ENCODE peak calls at places on chromosomes 13 and 19, in six cellular contexts. M, J, A, I, O and Y are unnamed samples.
A peak's percentile ranks its signal among the peaks of the same experiment; 100 is the strongest.

GRCh38 chr19:658059-658839 is 4.8 kb downstream of the RNF126 start:
- DNase-seq in M (no peak), O (no peak), A (no peak), J (no peak), I (no peak), Y (no peak)

GRCh38 chr19:37654525-37654832 is 786 bp downstream of the ZFP30 start:
- DNase-seq in M (peak; percentile 26), O (no peak), J (no peak), A (no peak), I (peak; percentile 50), Y (no peak)

GRCh38 chr19:33441277-33441699 is 67.8 kb downstream of the CEBPG start:
- DNase-seq in J (no peak), A (no peak), M (no peak), I (no peak), O (no peak), Y (no peak)

GRCh38 chr19:17026041-17026658 is 460 bp downstream of the CPAMD8 start:
- DNase-seq in O (peak; percentile 65), A (no peak), J (no peak), I (no peak), M (no peak), Y (peak; percentile 28)

GRCh38 chr19:5091576-5092215 is 122.8 kb downstream of the KDM4B start:
- DNase-seq in I (peak; percentile 20), A (no peak), O (no peak), M (no peak), J (no peak), Y (no peak)

GRCh38 chr19:33758541-33759013 is 38.1 kb upstream of the KCTD15 start:
- DNase-seq in I (no peak), O (no peak), J (no peak), A (no peak), M (peak; percentile 5), Y (no peak)

GRCh38 chr13:41212881-41213280 is 18.5 kb upstream of the KBTBD7 start:
- DNase-seq in I (no peak), A (no peak), O (no peak), M (no peak), J (no peak), Y (no peak)

GRCh38 chr19:18478545-18479311 is 40.8 kb upstream of the ISYNA1 start:
- DNase-seq in J (no peak), M (peak; percentile 94), A (no peak), O (no peak), I (peak; percentile 97), Y (peak; percentile 84)

GRCh38 chr13:20231839-20232555 is at the start of gene GJB6:
- DNase-seq in M (no peak), I (no peak), O (peak; percentile 72), J (peak; percentile 48), A (peak; percentile 17), Y (peak; percentile 32)

GRCh38 chr13:95924389-95924994 is 128.7 kb downstream of the UGGT2 start:
- DNase-seq in J (no peak), I (peak; percentile 84), A (no peak), M (peak; percentile 86), O (no peak), Y (peak; percentile 91)

GRCh38 chr13:20684041-20684440 is 19.5 kb upstream of the IL17D start:
- DNase-seq in I (no peak), J (no peak), O (no peak), A (no peak), M (no peak), Y (no peak)

GRCh38 chr19:15304140-15304705 is 28.1 kb downstream of the BRD4 start:
- DNase-seq in A (no peak), M (no peak), I (peak; percentile 65), O (no peak), J (no peak), Y (no peak)

GRCh38 chr13:106104281-106104901 is 431.1 kb downstream of the EFNB2 start:
- DNase-seq in O (no peak), J (no peak), M (peak; percentile 91), A (peak; percentile 42), I (peak; percentile 79), Y (peak; percentile 65)

GRCh38 chr19:33556261-33556660 is 34.7 kb upstream of the PEPD start:
- DNase-seq in A (no peak), O (no peak), M (no peak), J (no peak), I (no peak), Y (no peak)

GRCh38 chr13:112690242-112690943 is 555 bp downstream of the ATP11A start:
- DNase-seq in O (no peak), I (peak; percentile 64), J (peak; percentile 47), M (peak; percentile 44), A (no peak), Y (no peak)

GRCh38 chr19:1513492-1514294 is 874 bp upstream of the ADAMTSL5 start:
- DNase-seq in O (peak; percentile 82), A (no peak), J (peak; percentile 56), M (peak; percentile 53), I (peak; percentile 60), Y (peak; percentile 53)

GRCh38 chr19:29520390-29520789 is 5.4 kb upstream of the VSTM2B start:
- DNase-seq in A (no peak), I (no peak), J (no peak), O (no peak), M (no peak), Y (no peak)
- H2AK5ac ChIP-seq in A (peak overlapping the region; percentile 48), I (no peak overlapping the region), J (no peak overlapping the region), O (no peak overlapping the region), M (no peak overlapping the region), Y (no peak overlapping the region)

GRCh38 chr13:111595276-111595675 is 274.8 kb downstream of the TEX29 start:
- DNase-seq in O (no peak), I (no peak), M (no peak), J (no peak), A (no peak), Y (no peak)
- H3K27me3 ChIP-seq in O (no peaks in the 10 kb centered on the region), I (no peaks in the 10 kb centered on the region), M (no peaks in the 10 kb centered on the region), J (peaks cover 2% of the 10 kb centered on the region), A (no peaks in the 10 kb centered on the region), Y (no peaks in the 10 kb centered on the region)

GRCh38 chr19:41309225-41310030 is 544 bp upstream of the CCDC97 start:
- DNase-seq in J (no peak), A (no peak), M (no peak), I (peak; percentile 36), O (peak; percentile 48), Y (no peak)

GRCh38 chr19:41306394-41306793 is 3.6 kb upstream of the CCDC97 start:
- DNase-seq in J (no peak), O (no peak), M (no peak), A (no peak), I (no peak), Y (no peak)

GRCh38 chr19:41307090-41307875 is 2.7 kb upstream of the CCDC97 start:
- DNase-seq in J (no peak), A (no peak), M (no peak), O (no peak), I (no peak), Y (no peak)

GRCh38 chr19:41308450-41309224 is 1.3 kb upstream of the CCDC97 start:
- DNase-seq in I (peak; percentile 94), J (peak; percentile 93), A (peak; percentile 93), M (peak; percentile 86), O (peak; percentile 100), Y (peak; percentile 96)

DNA sequence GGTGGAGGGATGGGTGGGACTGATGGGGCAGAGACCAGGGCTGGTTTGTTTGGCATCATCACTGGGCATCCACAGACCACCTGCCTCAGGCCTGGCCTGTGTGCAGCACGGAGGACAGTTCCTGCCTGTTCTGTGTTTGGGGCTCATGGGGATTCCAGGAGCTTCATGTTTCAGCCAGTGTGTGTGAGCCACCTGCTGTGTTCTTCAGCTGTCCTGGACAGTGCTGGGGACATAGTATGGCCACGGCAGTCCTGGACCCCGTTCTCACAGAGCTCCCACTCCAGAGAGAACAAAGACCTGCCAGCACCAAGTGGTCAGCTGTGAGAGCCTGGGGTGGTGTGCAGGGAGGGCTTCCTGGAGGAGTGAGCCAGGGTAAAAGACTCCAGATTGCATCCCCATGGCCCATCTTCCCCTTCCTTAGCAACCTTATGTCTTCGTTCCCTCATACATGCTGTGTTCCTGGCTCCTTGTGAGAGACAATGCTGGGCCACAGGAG is 2.0 kb upstream of the CCDC97 start:
- DNase-seq in J (no peak), M (no peak), A (no peak), O (no peak), I (no peak), Y (no peak)
- H2BK15ac ChIP-seq in J (no peak overlapping the region), M (no peak overlapping the region), A (no peak overlapping the region), O (no peak overlapping the region), I (no peak overlapping the region), Y (no peak overlapping the region)

DNA sequence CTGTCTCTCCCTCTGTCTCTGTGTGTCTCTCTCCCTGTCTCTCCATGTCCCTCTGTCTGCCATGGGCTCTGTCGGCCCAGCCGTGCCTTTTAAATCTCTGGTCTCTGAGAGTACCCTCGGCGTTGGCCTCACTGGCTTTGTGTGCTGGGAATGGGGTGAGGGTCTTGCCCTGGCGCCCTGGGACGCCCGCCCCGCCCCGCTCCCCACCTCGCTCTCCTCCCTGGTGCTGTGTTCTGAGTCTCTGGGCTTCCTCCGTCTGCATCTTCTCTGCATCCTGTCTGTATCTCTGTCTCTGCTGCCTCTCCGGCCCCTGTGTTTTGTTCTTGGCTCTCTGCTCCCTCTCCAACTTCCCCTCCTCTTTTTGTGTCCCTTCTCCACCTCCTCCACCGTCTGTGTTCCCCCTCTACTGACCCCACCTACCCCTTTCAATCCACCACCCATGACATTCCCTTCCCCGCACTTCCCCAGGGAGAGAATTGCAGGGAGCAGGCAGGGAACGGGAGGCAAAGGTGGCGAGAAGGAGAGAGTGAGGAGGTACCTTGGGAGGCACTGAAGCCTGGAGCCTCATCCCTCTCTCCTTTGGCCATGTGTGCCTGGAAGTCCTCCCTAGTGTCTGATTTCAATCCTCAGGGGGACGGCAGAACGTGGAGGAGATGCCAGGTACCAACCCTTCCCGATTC is 4.0 kb upstream of the MEIS3 start:
- DNase-seq in A (no peak), O (no peak), I (no peak), M (no peak), J (no peak), Y (no peak)
- H2AK5ac ChIP-seq in A (peak overlapping the region; percentile 53), O (no peak overlapping the region), I (no peak overlapping the region), M (peak overlapping the region; percentile 15), J (no peak overlapping the region), Y (peak overlapping the region; percentile 54)

GRCh38 chr13:43786766-43787517 is at the start of gene ENOX1:
- DNase-seq in J (peak; percentile 65), I (peak; percentile 88), M (peak; percentile 74), A (peak; percentile 64), O (peak; percentile 67), Y (peak; percentile 78)
- H3K27me3 ChIP-seq in J (peaks cover 6% of the 10 kb centered on the region), I (no peaks in the 10 kb centered on the region), M (no peaks in the 10 kb centered on the region), A (peaks cover 2% of the 10 kb centered on the region), O (peaks cover 45% of the 10 kb centered on the region), Y (peaks cover 2% of the 10 kb centered on the region)